ENCODE peak calls at places on chromosome 15, in eight cellular contexts. One of them, this sample, is unnamed.
A peak's percentile ranks its signal among the peaks of the same experiment; 100 is the strongest.

GRCh38 chr15:73695773-73696640 is 11.8 kb downstream of the CD276 start:
- DNase-seq in adipocyte: no peak
- DNase-seq in CD4-positive, alpha-beta memory T cell: no peak
- DNase-seq in kidney: no peak
- DNase-seq in right atrium auricular region: no peak
- DNase-seq in fibroblast of lung: no peak
- DNase-seq in psoas muscle: no peak
- DNase-seq in left ventricle myocardium inferior: no peak
- DNase-seq in this sample: no peak

GRCh38 chr15:90582553-90582952 is 52.8 kb downstream of the CRTC3 start:
- DNase-seq in CD4-positive, alpha-beta memory T cell: no peak
- DNase-seq in adipocyte: peak; percentile 15
- DNase-seq in right atrium auricular region: no peak
- DNase-seq in kidney: no peak
- DNase-seq in fibroblast of lung: no peak
- DNase-seq in left ventricle myocardium inferior: no peak
- DNase-seq in psoas muscle: no peak
- DNase-seq in this sample: no peak

GRCh38 chr15:101288905-101289513 is 6.0 kb downstream of the SNRPA1 start:
- DNase-seq in fibroblast of lung: no peak
- DNase-seq in CD4-positive, alpha-beta memory T cell: no peak
- DNase-seq in right atrium auricular region: no peak
- DNase-seq in kidney: no peak
- DNase-seq in adipocyte: peak; percentile 78
- DNase-seq in left ventricle myocardium inferior: no peak
- DNase-seq in psoas muscle: no peak
- DNase-seq in this sample: no peak

GRCh38 chr15:70294906-70295305 is 197.2 kb upstream of the TLE3 start:
- DNase-seq in CD4-positive, alpha-beta memory T cell: no peak
- DNase-seq in kidney: no peak
- DNase-seq in psoas muscle: no peak
- DNase-seq in adipocyte: no peak
- DNase-seq in right atrium auricular region: no peak
- DNase-seq in fibroblast of lung: no peak
- DNase-seq in left ventricle myocardium inferior: no peak
- DNase-seq in this sample: no peak

GRCh38 chr15:77759896-77760592 is 127.3 kb upstream of the LINGO1 start:
- DNase-seq in left ventricle myocardium inferior: no peak
- DNase-seq in adipocyte: peak; percentile 45
- DNase-seq in CD4-positive, alpha-beta memory T cell: no peak
- DNase-seq in fibroblast of lung: peak; percentile 31
- DNase-seq in psoas muscle: no peak
- DNase-seq in kidney: no peak
- DNase-seq in right atrium auricular region: no peak
- DNase-seq in this sample: no peak

GRCh38 chr15:33402640-33403039 is 91.9 kb downstream of the RYR3 start:
- DNase-seq in right atrium auricular region: no peak
- DNase-seq in fibroblast of lung: no peak
- DNase-seq in psoas muscle: no peak
- DNase-seq in CD4-positive, alpha-beta memory T cell: no peak
- DNase-seq in kidney: no peak
- DNase-seq in adipocyte: no peak
- DNase-seq in left ventricle myocardium inferior: no peak
- DNase-seq in this sample: no peak

GRCh38 chr15:90851114-90851513 is 17.3 kb upstream of the FURIN start:
- DNase-seq in right atrium auricular region: no peak
- DNase-seq in left ventricle myocardium inferior: no peak
- DNase-seq in adipocyte: no peak
- DNase-seq in kidney: no peak
- DNase-seq in psoas muscle: no peak
- DNase-seq in CD4-positive, alpha-beta memory T cell: peak; percentile 75
- DNase-seq in fibroblast of lung: no peak
- DNase-seq in this sample: no peak

GRCh38 chr15:40063563-40064011 is 24.6 kb upstream of the SRP14 start:
- DNase-seq in fibroblast of lung: peak; percentile 69
- DNase-seq in adipocyte: peak; percentile 51
- DNase-seq in psoas muscle: peak; percentile 69
- DNase-seq in right atrium auricular region: no peak
- DNase-seq in CD4-positive, alpha-beta memory T cell: no peak
- DNase-seq in left ventricle myocardium inferior: no peak
- DNase-seq in kidney: no peak
- DNase-seq in this sample: peak; percentile 97

GRCh38 chr15:73688455-73688854 is 4.3 kb downstream of the CD276 start:
- DNase-seq in psoas muscle: no peak
- DNase-seq in CD4-positive, alpha-beta memory T cell: no peak
- DNase-seq in fibroblast of lung: peak; percentile 47
- DNase-seq in kidney: no peak
- DNase-seq in right atrium auricular region: no peak
- DNase-seq in adipocyte: no peak
- DNase-seq in left ventricle myocardium inferior: no peak
- DNase-seq in this sample: no peak

GRCh38 chr15:90481023-90481422 is 48.7 kb upstream of the CRTC3 start:
- DNase-seq in adipocyte: no peak
- DNase-seq in kidney: no peak
- DNase-seq in left ventricle myocardium inferior: no peak
- DNase-seq in CD4-positive, alpha-beta memory T cell: no peak
- DNase-seq in right atrium auricular region: no peak
- DNase-seq in psoas muscle: no peak
- DNase-seq in fibroblast of lung: peak; percentile 52
- DNase-seq in this sample: no peak

GRCh38 chr15:35618260-35619188 is 72.6 kb upstream of the DPH6 start:
- DNase-seq in CD4-positive, alpha-beta memory T cell: no peak
- DNase-seq in kidney: no peak
- DNase-seq in psoas muscle: no peak
- DNase-seq in right atrium auricular region: no peak
- DNase-seq in adipocyte: peak; percentile 78
- DNase-seq in fibroblast of lung: peak; percentile 34
- DNase-seq in left ventricle myocardium inferior: no peak
- DNase-seq in this sample: no peak

GRCh38 chr15:98231696-98232440 is 271.4 kb downstream of the ARRDC4 start:
- DNase-seq in CD4-positive, alpha-beta memory T cell: no peak
- DNase-seq in left ventricle myocardium inferior: no peak
- DNase-seq in psoas muscle: no peak
- DNase-seq in fibroblast of lung: no peak
- DNase-seq in kidney: no peak
- DNase-seq in right atrium auricular region: no peak
- DNase-seq in adipocyte: no peak
- DNase-seq in this sample: peak; percentile 12

GRCh38 chr15:90035095-90035834 is 34.1 kb downstream of the ZNF710 start:
- DNase-seq in adipocyte: no peak
- DNase-seq in psoas muscle: peak; percentile 59
- DNase-seq in kidney: peak; percentile 86
- DNase-seq in right atrium auricular region: peak; percentile 71
- DNase-seq in left ventricle myocardium inferior: peak; percentile 45
- DNase-seq in CD4-positive, alpha-beta memory T cell: no peak
- DNase-seq in fibroblast of lung: peak; percentile 80
- DNase-seq in this sample: no peak

GRCh38 chr15:28875461-28875965 is 10.3 kb upstream of the APBA2 start:
- DNase-seq in left ventricle myocardium inferior: no peak
- DNase-seq in adipocyte: no peak
- DNase-seq in CD4-positive, alpha-beta memory T cell: no peak
- DNase-seq in kidney: peak; percentile 27
- DNase-seq in fibroblast of lung: no peak
- DNase-seq in psoas muscle: no peak
- DNase-seq in right atrium auricular region: no peak
- DNase-seq in this sample: no peak

GRCh38 chr15:46855388-46855787 is 861.9 kb upstream of the SEMA6D start:
- DNase-seq in psoas muscle: no peak
- DNase-seq in CD4-positive, alpha-beta memory T cell: no peak
- DNase-seq in right atrium auricular region: no peak
- DNase-seq in adipocyte: no peak
- DNase-seq in fibroblast of lung: no peak
- DNase-seq in kidney: no peak
- DNase-seq in left ventricle myocardium inferior: no peak
- DNase-seq in this sample: no peak

GRCh38 chr15:62571072-62571471 is 406.0 kb upstream of the C2CD4B start:
- DNase-seq in psoas muscle: no peak
- DNase-seq in right atrium auricular region: no peak
- DNase-seq in kidney: no peak
- DNase-seq in fibroblast of lung: no peak
- DNase-seq in adipocyte: no peak
- DNase-seq in left ventricle myocardium inferior: no peak
- DNase-seq in CD4-positive, alpha-beta memory T cell: no peak
- DNase-seq in this sample: no peak

GRCh38 chr15:83208357-83208661 is 686 bp upstream of the HDGFL3 start:
- DNase-seq in psoas muscle: no peak
- DNase-seq in fibroblast of lung: no peak
- DNase-seq in right atrium auricular region: no peak
- DNase-seq in adipocyte: no peak
- DNase-seq in kidney: no peak
- DNase-seq in CD4-positive, alpha-beta memory T cell: no peak
- DNase-seq in left ventricle myocardium inferior: no peak
- DNase-seq in this sample: no peak

GRCh38 chr15:35545316-35545824 is 595 bp downstream of the DPH6 start:
- DNase-seq in left ventricle myocardium inferior: peak; percentile 47
- DNase-seq in right atrium auricular region: peak; percentile 66
- DNase-seq in CD4-positive, alpha-beta memory T cell: no peak
- DNase-seq in kidney: peak; percentile 85
- DNase-seq in fibroblast of lung: peak; percentile 72
- DNase-seq in psoas muscle: peak; percentile 25
- DNase-seq in adipocyte: peak; percentile 74
- DNase-seq in this sample: peak; percentile 57

DNA sequence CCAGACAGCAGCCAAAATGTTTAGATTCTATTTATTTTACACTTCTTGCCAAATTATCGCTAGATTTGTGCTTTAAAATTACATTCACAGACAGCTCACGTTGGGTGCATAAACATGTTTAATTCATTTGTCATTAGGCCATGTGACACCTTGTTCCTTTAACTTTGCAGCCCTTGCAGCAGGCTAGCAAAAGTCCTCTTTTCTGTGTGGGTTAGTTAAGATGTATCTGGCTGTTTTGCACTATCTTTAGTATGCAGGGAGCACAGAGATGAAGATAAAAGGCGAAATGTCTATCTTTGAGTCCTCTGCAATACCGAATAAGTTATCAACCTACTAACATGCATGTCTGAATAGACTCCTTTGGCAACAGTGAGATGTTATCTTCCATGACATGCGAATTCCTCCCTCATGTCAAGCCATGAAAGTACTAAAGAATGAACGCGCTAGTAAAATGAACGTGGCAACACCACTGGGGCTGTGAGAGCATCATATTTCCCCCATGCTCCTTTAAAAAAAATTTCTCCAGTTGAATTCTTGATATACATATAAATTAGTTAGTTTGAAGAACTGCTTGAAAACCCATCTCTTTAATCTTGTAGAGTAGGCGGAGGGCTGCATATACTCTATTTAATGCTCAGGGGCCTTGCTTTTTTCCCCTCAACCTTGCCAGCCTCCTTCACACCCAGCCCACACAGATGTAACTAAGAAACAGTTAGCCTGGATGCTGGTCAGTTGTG is 620.4 kb upstream of the NR2F2 start:
- DNase-seq in right atrium auricular region: no peak
- DNase-seq in CD4-positive, alpha-beta memory T cell: no peak
- DNase-seq in kidney: no peak
- DNase-seq in psoas muscle: no peak
- DNase-seq in left ventricle myocardium inferior: no peak
- DNase-seq in adipocyte: no peak
- DNase-seq in fibroblast of lung: no peak
- DNase-seq in this sample: no peak
- H3K9me3 ChIP-seq in right atrium auricular region: no peaks in the 10 kb centered on the region
- H3K9me3 ChIP-seq in CD4-positive, alpha-beta memory T cell: no peaks in the 10 kb centered on the region
- H3K9me3 ChIP-seq in kidney: no peaks in the 10 kb centered on the region
- H3K9me3 ChIP-seq in psoas muscle: no peaks in the 10 kb centered on the region
- H3K9me3 ChIP-seq in left ventricle myocardium inferior: no peaks in the 10 kb centered on the region
- H3K9me3 ChIP-seq in adipocyte: no peaks in the 10 kb centered on the region
- H3K9me3 ChIP-seq in fibroblast of lung: no peaks in the 10 kb centered on the region
- H3K9me3 ChIP-seq in this sample: no peaks in the 10 kb centered on the region

DNA sequence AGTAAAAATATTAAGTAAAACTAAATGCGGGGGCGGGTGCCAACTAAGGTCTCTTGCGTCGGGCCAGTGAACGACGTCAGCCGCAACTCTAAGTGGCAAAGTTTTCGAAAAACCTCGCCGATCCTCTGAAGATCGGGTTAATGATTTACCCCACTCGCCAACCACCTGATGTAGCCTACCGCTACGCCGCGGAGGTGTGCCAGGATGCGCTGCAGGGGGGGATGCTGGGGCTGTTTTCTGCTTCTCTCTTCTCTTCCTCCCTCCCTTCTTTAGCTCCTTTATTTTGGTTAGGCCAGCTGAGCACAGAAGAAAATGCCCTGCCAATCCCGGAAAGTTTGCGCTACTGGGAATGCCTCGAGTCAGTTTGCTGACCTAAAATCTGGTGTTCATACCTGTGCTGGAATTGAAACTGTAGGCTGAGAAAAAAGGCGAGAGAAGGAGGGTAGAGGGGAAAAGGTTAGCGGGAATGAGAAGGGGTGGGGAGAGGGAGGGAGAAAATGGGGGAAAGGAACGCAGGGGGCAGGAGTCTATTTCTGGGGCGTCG is 7.5 kb upstream of the FOXB1 start:
- DNase-seq in kidney: no peak
- DNase-seq in left ventricle myocardium inferior: no peak
- DNase-seq in right atrium auricular region: no peak
- DNase-seq in psoas muscle: no peak
- DNase-seq in CD4-positive, alpha-beta memory T cell: no peak
- DNase-seq in fibroblast of lung: no peak
- DNase-seq in adipocyte: no peak
- DNase-seq in this sample: no peak
- H3K4me3 ChIP-seq in kidney: no peak overlapping the region
- H3K4me3 ChIP-seq in left ventricle myocardium inferior: peak overlapping the region; percentile 50
- H3K4me3 ChIP-seq in right atrium auricular region: no peak overlapping the region
- H3K4me3 ChIP-seq in psoas muscle: peak overlapping the region; percentile 56
- H3K4me3 ChIP-seq in CD4-positive, alpha-beta memory T cell: no peak overlapping the region
- H3K4me3 ChIP-seq in fibroblast of lung: no peak overlapping the region
- H3K4me3 ChIP-seq in adipocyte: no peak overlapping the region
- H3K4me3 ChIP-seq in this sample: no peak overlapping the region

GRCh38 chr15:51067510-51067909 is 27.2 kb downstream of the TNFAIP8L3 start:
- DNase-seq in left ventricle myocardium inferior: no peak
- DNase-seq in fibroblast of lung: no peak
- DNase-seq in kidney: no peak
- DNase-seq in CD4-positive, alpha-beta memory T cell: no peak
- DNase-seq in psoas muscle: no peak
- DNase-seq in adipocyte: no peak
- DNase-seq in right atrium auricular region: no peak
- DNase-seq in this sample: no peak
- H3K36me3 ChIP-seq in left ventricle myocardium inferior: no peaks in the 10 kb centered on the region
- H3K36me3 ChIP-seq in fibroblast of lung: no peaks in the 10 kb centered on the region
- H3K36me3 ChIP-seq in kidney: no peaks in the 10 kb centered on the region
- H3K36me3 ChIP-seq in CD4-positive, alpha-beta memory T cell: no peaks in the 10 kb centered on the region
- H3K36me3 ChIP-seq in psoas muscle: no peaks in the 10 kb centered on the region
- H3K36me3 ChIP-seq in adipocyte: no peaks in the 10 kb centered on the region
- H3K36me3 ChIP-seq in right atrium auricular region: no peaks in the 10 kb centered on the region
- H3K36me3 ChIP-seq in this sample: no peaks in the 10 kb centered on the region

DNA sequence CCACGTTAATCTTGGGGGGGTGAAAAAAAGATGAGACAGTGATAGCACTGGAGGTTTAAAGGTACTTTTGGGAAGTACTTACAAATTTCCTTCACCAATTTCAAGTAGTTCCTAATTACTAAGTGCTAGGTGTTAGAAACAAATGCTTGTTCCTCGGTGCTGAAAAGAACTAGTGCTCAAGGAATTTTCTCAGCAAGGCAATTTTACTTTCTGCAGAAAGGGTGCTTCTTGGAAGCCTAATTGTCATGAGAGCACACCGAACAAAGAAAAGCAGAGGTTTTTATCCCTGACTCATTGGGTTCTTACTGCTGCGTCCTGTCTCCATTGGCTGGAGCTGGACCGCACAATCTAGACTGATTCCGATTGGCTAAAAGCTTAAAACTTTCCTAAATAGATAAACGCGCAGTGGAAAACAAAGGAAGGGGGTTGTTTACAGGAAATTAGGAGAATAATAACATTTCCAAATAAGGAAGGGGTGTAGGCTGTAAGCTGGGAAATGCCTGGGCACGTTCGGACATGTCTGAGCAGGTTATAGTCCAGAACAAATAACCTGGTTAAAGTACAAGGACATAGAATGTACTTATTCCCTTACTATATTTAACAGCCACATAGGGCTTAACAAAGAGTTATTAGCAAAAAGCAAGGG is 49.6 kb downstream of the CHD2 start:
- DNase-seq in kidney: no peak
- DNase-seq in CD4-positive, alpha-beta memory T cell: no peak
- DNase-seq in fibroblast of lung: no peak
- DNase-seq in adipocyte: no peak
- DNase-seq in psoas muscle: no peak
- DNase-seq in left ventricle myocardium inferior: no peak
- DNase-seq in right atrium auricular region: no peak
- DNase-seq in this sample: no peak
- H3K9me3 ChIP-seq in kidney: peaks cover 6% of the 10 kb centered on the region
- H3K9me3 ChIP-seq in CD4-positive, alpha-beta memory T cell: peaks cover 6% of the 10 kb centered on the region
- H3K9me3 ChIP-seq in fibroblast of lung: peaks cover 3% of the 10 kb centered on the region
- H3K9me3 ChIP-seq in adipocyte: peaks cover 32% of the 10 kb centered on the region
- H3K9me3 ChIP-seq in psoas muscle: peaks cover 17% of the 10 kb centered on the region
- H3K9me3 ChIP-seq in left ventricle myocardium inferior: peaks cover 33% of the 10 kb centered on the region
- H3K9me3 ChIP-seq in right atrium auricular region: peaks cover 10% of the 10 kb centered on the region
- H3K9me3 ChIP-seq in this sample: peaks cover 21% of the 10 kb centered on the region